ENCODE peak calls at places on chromosome X, in nine cellular contexts. Q is uterus, K is neural progenitor cell, Z is endothelial cell of umbilical vein, F is tibial nerve, U is gastrocnemius medialis, T is IMR-90, J is GM23248, X is thoracic aorta. G is an unnamed sample.

GRCh38 chrX:41922125-41922521 is 1.2 kb downstream of the CASK start:
- DNase-seq in J (peak; percentile 68), U (no peak), F (no peak), T (peak; percentile 27), Z (peak; percentile 33), Q (no peak), K (peak; percentile 8), X (no peak), G (no peak)

GRCh38 chrX:20317873-20318272 is 51.2 kb upstream of the RPS6KA3 start:
- DNase-seq in Z (no peak), Q (no peak), K (no peak), F (no peak), J (no peak), T (no peak), X (no peak), U (no peak), G (no peak)

GRCh38 chrX:72094894-72095293 is 36.8 kb downstream of the RTL5 start:
- DNase-seq in U (no peak), X (no peak), T (peak; percentile 12), F (no peak), Z (peak; percentile 90), Q (no peak), J (no peak), K (peak; percentile 21), G (no peak)

GRCh38 chrX:152806035-152806434 is 24.5 kb downstream of the CETN2 start:
- DNase-seq in J (peak; percentile 7), Q (no peak), Z (no peak), X (no peak), K (no peak), F (no peak), T (no peak), U (no peak), G (no peak)

GRCh38 chrX:11558972-11559371 is 106.7 kb downstream of the ARHGAP6 start:
- DNase-seq in Z (peak; percentile 1), K (peak; percentile 15), Q (no peak), X (no peak), T (no peak), F (no peak), U (no peak), J (peak; percentile 17), G (no peak)

GRCh38 chrX:12701625-12702024 is 89.6 kb upstream of the PRPS2 start:
- DNase-seq in K (peak; percentile 82), J (peak; percentile 60), U (peak; percentile 3), F (no peak), Q (peak; percentile 27), X (no peak), Z (peak; percentile 46), T (peak; percentile 68), G (no peak)

GRCh38 chrX:30895331-30895730 is 6.3 kb upstream of the TAB3 start:
- DNase-seq in F (no peak), J (no peak), K (no peak), Q (no peak), T (no peak), Z (no peak), X (no peak), U (no peak), G (no peak)

GRCh38 chrX:52420824-52421443 is 52.1 kb downstream of the XAGE2 start:
- DNase-seq in T (peak; percentile 55), J (peak; percentile 70), K (no peak), Z (no peak), X (no peak), Q (no peak), U (no peak), F (no peak), G (no peak)

GRCh38 chrX:78333521-78333920 is 6.1 kb upstream of the CYSLTR1 start:
- DNase-seq in X (no peak), J (no peak), K (no peak), F (no peak), Q (no peak), Z (no peak), U (no peak), T (no peak), G (no peak)

DNA sequence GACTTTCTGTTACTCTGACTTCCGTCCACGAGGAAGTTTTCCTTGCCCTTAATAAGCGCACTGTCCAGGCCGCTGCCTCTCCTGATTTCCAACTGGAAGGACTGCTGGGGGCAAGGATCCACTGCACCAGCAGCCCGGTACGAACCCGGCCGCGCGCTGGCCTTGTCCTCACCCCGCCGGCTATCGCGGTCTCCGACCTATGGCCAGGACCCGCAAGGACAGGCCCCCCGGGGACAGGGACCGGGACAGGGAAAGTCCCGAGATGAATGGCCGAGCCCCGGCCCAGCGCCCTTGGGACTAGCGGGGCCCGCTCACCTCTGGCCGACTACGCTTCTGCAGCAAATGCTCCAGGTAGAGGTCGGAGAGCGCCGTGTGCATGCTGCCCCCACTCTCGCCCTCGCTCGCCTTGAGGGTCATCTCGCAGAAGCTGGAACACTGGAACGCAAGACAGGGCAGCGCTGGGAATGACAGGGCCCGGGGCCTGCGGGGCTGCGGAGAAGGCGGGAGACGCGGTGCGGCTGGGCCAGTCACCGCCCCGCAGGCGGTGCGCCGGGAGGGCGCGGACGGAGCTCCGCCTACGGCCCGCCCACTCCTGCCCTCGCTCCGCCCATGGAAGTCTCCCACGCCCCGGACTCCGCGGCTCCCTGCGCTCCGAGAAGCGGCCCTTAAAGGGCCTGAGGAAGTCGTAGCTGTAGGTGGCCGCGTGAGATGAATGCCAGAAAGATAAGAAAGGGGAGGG is at the start of gene MPP1:
- DNase-seq in J (peak; percentile 85), X (no peak), F (peak; percentile 43), Q (peak; percentile 77), U (peak; percentile 41), T (peak; percentile 66), K (peak; percentile 78), Z (peak; percentile 81), G (peak; percentile 63)
- H3K27ac ChIP-seq in J (peak within 1 kb of the TSS; percentile 58), X (peak within 1 kb of the TSS; percentile 60), F (peak within 1 kb of the TSS; percentile 75), Q (peak within 1 kb of the TSS; percentile 73), U (peak within 1 kb of the TSS; percentile 61), T (peak within 1 kb of the TSS; percentile 65), K (no peak within 1 kb of the TSS), Z (peak within 1 kb of the TSS; percentile 7), G (peak within 1 kb of the TSS; percentile 70)

GRCh38 chrX:98380556-98380955 is 1496.8 kb downstream of the RPA4 start:
- DNase-seq in T (no peak), U (no peak), F (no peak), Z (no peak), J (no peak), X (no peak), Q (no peak), K (peak; percentile 52), G (no peak)

GRCh38 chrX:98380106-98380505 is 1496.4 kb downstream of the RPA4 start:
- DNase-seq in Q (no peak), F (no peak), K (peak; percentile 63), T (no peak), J (no peak), U (no peak), X (no peak), Z (no peak), G (no peak)

GRCh38 chrX:98379134-98379533 is 1495.4 kb downstream of the RPA4 start:
- DNase-seq in K (no peak), Z (no peak), T (no peak), X (no peak), U (no peak), Q (no peak), J (no peak), F (no peak), G (no peak)
- H3K9me3 ChIP-seq in K (peaks cover 14% of the 10 kb centered on the region), Z (no peaks in the 10 kb centered on the region), T (peaks cover 2% of the 10 kb centered on the region), X (no peaks in the 10 kb centered on the region), U (no peaks in the 10 kb centered on the region), Q (no peaks in the 10 kb centered on the region), J (no peaks in the 10 kb centered on the region), F (no peaks in the 10 kb centered on the region), G (no peaks in the 10 kb centered on the region)

DNA sequence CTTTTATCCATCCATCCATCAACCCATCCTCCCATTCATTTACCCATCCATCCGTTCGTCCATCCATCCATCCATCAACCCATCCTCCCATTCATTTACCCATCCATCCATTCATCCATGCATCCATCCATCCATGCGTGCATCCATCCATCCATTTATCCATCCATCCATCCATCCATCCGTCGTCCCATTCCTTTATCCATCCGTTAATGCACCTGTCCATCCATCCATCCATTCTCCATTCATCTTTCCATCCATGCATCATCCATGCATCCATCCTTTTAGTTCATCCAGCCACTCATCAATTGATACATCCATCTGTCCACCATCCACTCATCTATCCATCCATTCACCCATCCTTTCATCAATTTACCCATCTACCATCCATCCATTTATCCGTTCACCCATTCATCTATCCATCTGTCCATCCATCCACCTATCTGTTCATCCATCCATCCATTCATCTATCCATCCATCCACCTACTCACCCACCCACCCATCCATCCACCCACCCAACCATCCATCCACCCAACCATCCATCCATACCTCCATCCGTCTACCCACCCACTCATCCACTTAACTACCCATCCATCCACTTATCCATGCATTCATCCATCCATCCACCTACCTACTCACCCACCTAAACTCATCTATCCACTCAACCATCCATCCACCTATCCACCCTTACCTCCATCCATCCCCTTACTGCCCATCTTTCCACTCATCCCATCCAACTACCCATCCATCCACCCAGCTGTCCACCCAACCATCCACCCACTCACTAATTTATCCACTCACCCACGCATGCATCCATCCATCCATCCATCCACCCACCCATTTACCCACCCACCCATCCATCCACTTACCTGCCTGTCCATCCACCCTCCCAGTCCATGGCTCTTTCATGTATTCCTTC is 9.6 kb downstream of the CD99 start:
- DNase-seq in F (no peak), Z (no peak), U (no peak), J (no peak), Q (no peak), T (no peak), K (no peak), X (no peak), G (no peak)
- H3K4me1 ChIP-seq in F (peaks cover 44% of the 10 kb centered on the region), Z (peaks cover 64% of the 10 kb centered on the region), U (peaks cover 81% of the 10 kb centered on the region), J (peaks cover 54% of the 10 kb centered on the region), Q (peaks cover 6% of the 10 kb centered on the region), T (peaks cover 14% of the 10 kb centered on the region), K (no peaks in the 10 kb centered on the region), X (peaks cover 76% of the 10 kb centered on the region), G (no peaks in the 10 kb centered on the region)

GRCh38 chrX:13990126-13990525 is 39.6 kb downstream of the GEMIN8 start:
- DNase-seq in U (no peak), T (no peak), X (no peak), Q (no peak), K (no peak), J (no peak), Z (no peak), F (no peak), G (no peak)
- H3K27ac ChIP-seq in U (no peak overlapping the region), T (no peak overlapping the region), X (no peak overlapping the region), Q (no peak overlapping the region), K (no peak overlapping the region), J (no peak overlapping the region), Z (no peak overlapping the region), F (no peak overlapping the region), G (no peak overlapping the region)

DNA sequence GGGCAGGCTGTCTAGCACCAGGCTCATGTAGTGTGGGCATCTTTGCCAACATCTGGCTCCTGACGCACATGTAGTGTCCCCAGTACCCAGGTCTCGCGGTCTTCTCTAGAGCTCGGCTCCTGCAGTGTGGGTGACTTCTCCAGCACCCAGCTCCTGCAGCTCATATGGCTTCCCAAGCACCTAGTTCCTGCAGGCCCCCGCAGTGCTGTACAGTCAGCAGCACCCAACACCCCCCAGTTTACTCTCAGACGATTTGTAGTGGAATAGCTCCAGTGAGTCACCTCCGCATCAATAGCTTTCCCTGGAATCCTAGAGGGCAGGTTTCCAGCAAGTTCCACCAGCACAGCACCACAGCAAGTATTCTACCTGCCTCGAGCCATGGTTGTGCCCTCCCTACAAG is 30.9 kb downstream of the ZNF41 start:
- DNase-seq in X (no peak), T (no peak), J (no peak), Q (no peak), Z (no peak), K (no peak), U (no peak), F (no peak), G (no peak)
- H3K9me3 ChIP-seq in X (peaks cover 13% of the 10 kb centered on the region), T (peaks cover 38% of the 10 kb centered on the region), J (no peaks in the 10 kb centered on the region), Q (no peaks in the 10 kb centered on the region), Z (no peaks in the 10 kb centered on the region), K (peaks cover 30% of the 10 kb centered on the region), U (no peaks in the 10 kb centered on the region), F (no peaks in the 10 kb centered on the region), G (peaks cover 3% of the 10 kb centered on the region)

G was measured in right atrium auricular region.